ENCODE peak calls at places on chromosome 12, in ten cellular contexts. Y is ovary, A is stomach, F is sigmoid colon, G is suprapubic skin, O is K562, Q is tibial nerve, T is transverse colon, C is SK-N-SH, S is upper lobe of left lung. I is an unnamed sample.

GRCh38 chr12:40106202-40106533 is 287 bp upstream of the SLC2A13 start:
- DNase-seq in C (no peak), Y (no peak), F (no peak), A (no peak), Q (no peak), T (no peak), G (no peak), S (no peak), O (no peak), I (no peak)

GRCh38 chr12:68374315-68374982 is 42.3 kb upstream of the MDM1 start:
- DNase-seq in G (no peak), C (no peak), T (peak; percentile 48), O (no peak), S (no peak), Q (no peak), Y (no peak), F (no peak), A (peak; percentile 40), I (no peak)

GRCh38 chr12:75994069-75994740 is 37.4 kb downstream of the PHLDA1 start:
- DNase-seq in T (no peak), O (no peak), F (no peak), Q (no peak), Y (no peak), G (no peak), A (no peak), S (no peak), C (no peak), I (no peak)

GRCh38 chr12:25458047-25458552 is 95.0 kb downstream of the LMNTD1 start:
- DNase-seq in Y (no peak), A (no peak), T (no peak), Q (no peak), F (no peak), O (no peak), C (peak; percentile 56), S (no peak), G (no peak), I (peak; percentile 61)

GRCh38 chr12:110421701-110422100 is 18.2 kb upstream of the ANAPC7 start:
- DNase-seq in A (no peak), G (peak; percentile 0), O (no peak), Q (no peak), F (no peak), C (no peak), T (no peak), Y (no peak), S (no peak), I (no peak)

GRCh38 chr12:49138587-49138986 is 7.4 kb upstream of the TUBA1B start:
- DNase-seq in Y (no peak), C (no peak), G (no peak), Q (no peak), A (no peak), T (no peak), S (no peak), F (no peak), O (peak; percentile 44), I (no peak)

GRCh38 chr12:27332407-27333310 is at the start of gene BMAL2:
- DNase-seq in G (no peak), F (no peak), Y (peak; percentile 8), O (peak; percentile 44), C (peak; percentile 87), Q (no peak), T (peak; percentile 47), A (peak; percentile 54), S (peak; percentile 35), I (peak; percentile 29)

GRCh38 chr12:50690923-50691322 is 73.0 kb upstream of the ATF1 start:
- DNase-seq in Y (peak; percentile 18), G (no peak), O (no peak), C (no peak), F (no peak), T (no peak), Q (peak; percentile 33), A (no peak), S (no peak), I (no peak)

GRCh38 chr12:1562813-1563412 is 31.5 kb downstream of the FBXL14 start:
- DNase-seq in A (no peak), G (no peak), Q (no peak), F (no peak), C (no peak), S (no peak), T (no peak), Y (no peak), O (no peak), I (no peak)

GRCh38 chr12:70468741-70469140 is 102.7 kb downstream of the KCNMB4 start:
- DNase-seq in F (no peak), Y (no peak), S (no peak), O (no peak), Q (no peak), C (no peak), A (no peak), G (no peak), T (no peak), I (no peak)

GRCh38 chr12:52216107-52216506 is 16.9 kb upstream of the KRT7 start:
- DNase-seq in C (no peak), F (peak; percentile 34), G (peak; percentile 38), O (no peak), S (peak; percentile 20), Q (no peak), A (no peak), Y (no peak), T (no peak), I (no peak)

DNA sequence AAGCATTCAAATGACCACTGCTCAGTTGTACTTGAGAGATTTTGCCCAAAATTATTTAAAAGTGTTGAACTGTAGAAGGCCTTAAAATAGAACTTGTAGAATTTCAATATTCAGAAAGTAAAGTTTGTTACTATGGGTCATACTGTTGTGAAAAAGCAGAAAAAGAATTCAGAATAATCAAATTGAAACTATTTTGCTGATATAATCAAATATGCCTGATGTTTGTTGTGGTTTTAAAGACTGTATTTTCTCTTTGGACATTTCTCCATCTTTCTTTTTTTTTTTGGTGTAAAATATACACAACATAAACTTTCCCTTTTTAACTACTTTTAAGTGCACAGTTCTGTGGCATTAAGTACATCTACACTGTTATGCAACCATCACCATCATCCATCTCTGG is 374.7 kb downstream of the APAF1 start:
- DNase-seq in G (no peak), C (no peak), Q (no peak), A (no peak), Y (no peak), F (no peak), O (no peak), T (no peak), S (no peak), I (no peak)
- TF ChIP-seq EP300 in G (no peak), C (no peak), Q (no peak), A (no peak), Y (no peak), F (no peak), O (no peak), T (no peak), S (no peak), I (no peak)

GRCh38 chr12:11508699-11509098 is 113.3 kb upstream of the PRB2 start:
- DNase-seq in C (no peak), O (no peak), Q (no peak), S (no peak), T (no peak), F (no peak), A (no peak), Y (no peak), G (no peak), I (no peak)
- TF ChIP-seq EP300 in C (no peak), O (no peak), Q (no peak), S (no peak), T (no peak), F (no peak), A (no peak), Y (no peak), G (no peak), I (no peak)

GRCh38 chr12:79692249-79692619 is 1.5 kb upstream of the PAWR start:
- DNase-seq in O (no peak), T (no peak), Y (no peak), Q (no peak), A (no peak), S (no peak), C (no peak), F (no peak), G (no peak), I (no peak)

GRCh38 chr12:79690606-79691298 is at the start of gene PAWR:
- DNase-seq in A (peak; percentile 83), S (peak; percentile 80), F (peak; percentile 71), Y (peak; percentile 71), G (peak; percentile 70), O (no peak), T (peak; percentile 86), Q (peak; percentile 21), C (peak; percentile 67), I (peak; percentile 59)

GRCh38 chr12:79690156-79690605 is 583 bp downstream of the PAWR start:
- DNase-seq in C (peak; percentile 49), O (no peak), F (no peak), A (peak; percentile 41), S (peak; percentile 35), Y (no peak), T (no peak), Q (no peak), G (peak; percentile 69), I (peak; percentile 63)

GRCh38 chr12:79692860-79693605 is 2.3 kb upstream of the PAWR start:
- DNase-seq in F (no peak), A (no peak), T (no peak), Y (no peak), C (no peak), G (no peak), O (no peak), Q (no peak), S (no peak), I (no peak)

GRCh38 chr12:79691299-79692248 is 810 bp upstream of the PAWR start:
- DNase-seq in A (no peak), Q (no peak), G (peak; percentile 65), O (no peak), F (no peak), T (peak; percentile 32), Y (no peak), C (peak; percentile 15), S (no peak), I (peak; percentile 56)
- TF ChIP-seq EP300 in A (no peak), Q (peak; percentile 15), G (no peak), O (no peak), F (no peak), T (no peak), Y (no peak), C (no peak), S (no peak), I (no peak)

GRCh38 chr12:108099085-108099484 is 30.0 kb upstream of the WSCD2 start:
- DNase-seq in G (no peak), Y (no peak), C (no peak), Q (no peak), O (no peak), A (no peak), F (no peak), S (no peak), T (no peak), I (no peak)

GRCh38 chr12:108097160-108097911 is 31.8 kb upstream of the WSCD2 start:
- DNase-seq in A (no peak), F (no peak), G (no peak), Q (no peak), O (no peak), S (no peak), C (no peak), T (no peak), Y (no peak), I (no peak)

GRCh38 chr12:108098374-108098773 is 30.7 kb upstream of the WSCD2 start:
- DNase-seq in C (no peak), S (no peak), Y (no peak), G (no peak), O (no peak), F (no peak), A (no peak), T (no peak), Q (no peak), I (no peak)

GRCh38 chr12:108101605-108102175 is 27.4 kb upstream of the WSCD2 start:
- DNase-seq in A (no peak), G (no peak), Q (no peak), Y (no peak), T (no peak), S (no peak), C (peak; percentile 30), O (no peak), F (no peak), I (no peak)

GRCh38 chr12:108099778-108100177 is 29.3 kb upstream of the WSCD2 start:
- DNase-seq in G (no peak), T (no peak), Q (no peak), O (no peak), F (no peak), Y (no peak), A (no peak), S (no peak), C (no peak), I (no peak)
- TF ChIP-seq EP300 in G (no peak), T (no peak), Q (no peak), O (no peak), F (no peak), Y (no peak), A (no peak), S (no peak), C (no peak), I (no peak)